ENCODE peak calls at places on chromosomes 3 and 15, in seven cellular contexts. T, D, S, H, J, R and Q are unnamed samples. For H3K9me3, the result is how much of the 10 kb centered on the place peaks cover.

GRCh38 chr3:45010718-45011355 is 15.3 kb upstream of the CLEC3B start:
- DNase-seq in H (no peak), S (no peak), T (no peak), D (no peak), J (no peak), R (no peak), Q (no peak)

GRCh38 chr3:184323696-184324095 is 9.3 kb downstream of the EIF4G1 start:
- DNase-seq in J (peak), T (no peak), H (no peak), S (no peak), R (no peak), D (no peak), Q (no peak)

GRCh38 chr3:190581041-190581501 is 67.2 kb downstream of the IL1RAP start:
- DNase-seq in J (no peak), H (no peak), S (no peak), T (no peak), D (no peak), R (no peak), Q (no peak)

GRCh38 chr15:66389859-66390382 is 3.2 kb downstream of the MAP2K1 start:
- DNase-seq in T (no peak), H (no peak), D (no peak), S (peak), J (no peak), R (no peak), Q (no peak)

GRCh38 chr3:156382458-156383346 is 172.2 kb downstream of the SSR3 start:
- DNase-seq in S (peak), D (no peak), T (no peak), J (no peak), R (no peak), H (no peak), Q (peak)

GRCh38 chr3:157136647-157137387 is 23.1 kb downstream of the CCNL1 start:
- DNase-seq in H (no peak), S (peak), T (no peak), D (no peak), J (no peak), R (no peak), Q (no peak)

GRCh38 chr3:65829228-65829627 is 209.5 kb downstream of the MAGI1 start:
- DNase-seq in J (no peak), D (no peak), H (no peak), T (no peak), R (no peak), S (no peak), Q (no peak)

GRCh38 chr15:38553071-38553470 is 11.5 kb downstream of the RASGRP1 start:
- DNase-seq in J (no peak), R (no peak), H (no peak), T (no peak), D (no peak), S (no peak), Q (no peak)

GRCh38 chr3:172643780-172644179 is 67.1 kb downstream of the NCEH1 start:
- DNase-seq in J (no peak), R (no peak), T (no peak), S (no peak), H (no peak), D (no peak), Q (no peak)

GRCh38 chr3:33915796-33916589 is 117.6 kb downstream of the PDCD6IP start:
- DNase-seq in S (peak), H (no peak), J (no peak), R (peak), D (no peak), T (peak), Q (peak)

GRCh38 chr3:98329392-98330124 is 24.1 kb upstream of the OR5K4 start:
- DNase-seq in D (no peak), J (peak), T (peak), H (peak), R (peak), S (peak), Q (peak)

GRCh38 chr15:40737048-40737447 is 18.0 kb downstream of the RMDN3 start:
- DNase-seq in R (no peak), J (no peak), S (peak), D (no peak), H (no peak), T (no peak), Q (no peak)

GRCh38 chr15:57528940-57529565 is 62.7 kb upstream of the MYZAP start:
- DNase-seq in D (no peak), T (no peak), J (no peak), S (no peak), H (no peak), R (no peak), Q (no peak)

GRCh38 chr3:184419171-184419570 is 39.3 kb downstream of the CHRD start:
- DNase-seq in H (no peak), J (no peak), S (no peak), R (no peak), D (no peak), T (no peak), Q (no peak)

GRCh38 chr3:171101982-171102610 is 75.6 kb upstream of the SLC2A2 start:
- DNase-seq in T (no peak), R (no peak), D (no peak), H (no peak), J (no peak), S (peak), Q (no peak)

GRCh38 chr15:43943511-43943910 is 116.7 kb downstream of the WDR76 start:
- DNase-seq in D (no peak), S (no peak), T (no peak), J (no peak), R (no peak), H (no peak), Q (no peak)

GRCh38 chr15:65423977-65424679 is 1.4 kb upstream of the IGDCC4 start:
- DNase-seq in R (no peak), T (no peak), D (no peak), J (no peak), H (no peak), S (peak), Q (no peak)

GRCh38 chr3:1847571-1847970 is 251.1 kb upstream of the CNTN4 start:
- DNase-seq in R (no peak), H (no peak), J (no peak), S (no peak), T (no peak), D (no peak), Q (no peak)

GRCh38 chr3:1855836-1856235 is 242.8 kb upstream of the CNTN4 start:
- DNase-seq in S (no peak), T (no peak), D (no peak), J (no peak), R (no peak), H (no peak), Q (no peak)

GRCh38 chr3:1848935-1849334 is 249.7 kb upstream of the CNTN4 start:
- DNase-seq in R (no peak), D (no peak), J (no peak), S (no peak), T (no peak), H (no peak), Q (no peak)

DNA sequence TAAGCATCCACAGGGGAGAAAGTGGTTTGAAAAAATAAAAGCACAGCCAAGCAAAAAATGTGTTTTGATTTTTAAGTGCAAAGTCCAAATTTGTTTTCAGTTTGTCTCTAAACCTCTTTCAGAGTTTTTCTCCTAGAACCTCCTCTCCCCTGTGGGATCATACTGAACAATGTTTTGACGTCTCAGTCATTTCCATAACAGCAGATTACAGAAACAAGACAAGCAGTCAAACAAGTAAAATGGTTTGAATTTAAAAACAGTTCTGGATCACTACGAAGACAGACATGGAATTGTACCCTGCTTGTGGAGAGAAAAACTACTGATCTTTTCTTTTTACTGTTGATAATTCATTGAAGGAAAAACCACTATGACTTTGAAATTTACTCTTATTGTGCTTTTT is 245.7 kb upstream of the CNTN4 start:
- DNase-seq in H (no peak), R (no peak), S (no peak), D (no peak), T (no peak), J (no peak), Q (no peak)
- H3K9me3 ChIP-seq in H (under half), R (under half), S (under half), D (under half), T (under half), J (under half), Q (under half)

GRCh38 chr15:78020007-78020406 is 57.5 kb downstream of the TBC1D2B start:
- DNase-seq in D (no peak), H (no peak), T (no peak), J (no peak), R (no peak), S (no peak), Q (no peak)

GRCh38 chr15:78016860-78017259 is 60.7 kb downstream of the TBC1D2B start:
- DNase-seq in D (no peak), S (no peak), T (no peak), H (no peak), J (no peak), R (peak), Q (no peak)

GRCh38 chr15:78021761-78022160 is 55.8 kb downstream of the TBC1D2B start:
- DNase-seq in R (no peak), T (no peak), J (no peak), D (no peak), S (no peak), H (no peak), Q (no peak)

GRCh38 chr15:78018968-78019644 is 58.4 kb downstream of the TBC1D2B start:
- DNase-seq in H (no peak), S (no peak), J (no peak), T (no peak), R (no peak), D (no peak), Q (no peak)

GRCh38 chr15:78018445-78018844 is 59.1 kb downstream of the TBC1D2B start:
- DNase-seq in T (no peak), R (no peak), S (no peak), J (no peak), H (no peak), D (no peak), Q (no peak)
- H3K27ac ChIP-seq in T (no peak), R (no peak), S (no peak), J (no peak), H (no peak), D (no peak), Q (no peak)

GRCh38 chr15:63190993-63191392 is 1.6 kb downstream of the RAB8B start:
- DNase-seq in D (no peak), J (no peak), R (no peak), H (no peak), T (no peak), S (no peak), Q (no peak)
- H3K4me3 ChIP-seq in D (peak), J (peak), R (peak), H (peak), T (peak), S (peak), Q (no peak)

GRCh38 chr15:26551473-26551872 is 221.4 kb downstream of the GABRB3 start:
- DNase-seq in J (no peak), S (no peak), T (no peak), H (no peak), R (no peak), D (no peak), Q (no peak)
- H3K9me3 ChIP-seq in J (under half), S (under half), T (under half), H (under half), R (under half), D (under half), Q (under half)

GRCh38 chr15:41791547-41791937 is 17.3 kb downstream of the MAPKBP1 start:
- DNase-seq in T (no peak), H (no peak), J (no peak), S (no peak), R (no peak), D (no peak), Q (no peak)
- H3K27ac ChIP-seq in T (no peak), H (peak), J (peak), S (peak), R (peak), D (peak), Q (no peak)

GRCh38 chr3:114216186-114216970 is 21.0 kb downstream of the ZNF80 start:
- DNase-seq in R (no peak), D (no peak), T (no peak), S (no peak), J (no peak), H (no peak), Q (no peak)

GRCh38 chr3:114218578-114219185 is 18.7 kb downstream of the ZNF80 start:
- DNase-seq in D (no peak), R (no peak), H (no peak), S (no peak), T (no peak), J (no peak), Q (no peak)

GRCh38 chr3:114217266-114217665 is 20.1 kb downstream of the ZNF80 start:
- DNase-seq in T (no peak), R (no peak), H (no peak), J (no peak), D (no peak), S (no peak), Q (no peak)

GRCh38 chr3:114219741-114220140 is 17.6 kb downstream of the ZNF80 start:
- DNase-seq in S (no peak), H (no peak), T (no peak), J (no peak), D (no peak), R (no peak), Q (no peak)

GRCh38 chr3:114218006-114218405 is 19.4 kb downstream of the ZNF80 start:
- DNase-seq in T (no peak), D (no peak), H (no peak), J (no peak), S (no peak), R (no peak), Q (no peak)
- H3K4me3 ChIP-seq in T (no peak), D (no peak), H (no peak), J (no peak), S (no peak), R (no peak), Q (no peak)